ENCODE peak calls at places on chromosome 10, in six cellular contexts. D is NCI-H2029, L is NCI-H1436, X is RWPE1, T is NCI-H2171 treated with DMSO at 0.1 percent for 48 hours, F is fibroblast of lung. P is an unnamed sample.

GRCh38 chr10:132946311-132946710 is 3.9 kb upstream of the CFAP46 start:
- DNase-seq in F (no peak), T (no peak), X (no peak), L (no peak), D (no peak), P (no peak)

GRCh38 chr10:116815641-116816415 is 33.5 kb upstream of the ENO4 start:
- DNase-seq in T (peak), D (no peak), L (no peak), F (peak), X (peak), P (no peak)

GRCh38 chr10:48670978-48671913 is 13.4 kb upstream of the WDFY4 start:
- DNase-seq in F (no peak), D (no peak), X (no peak), T (no peak), L (no peak), P (no peak)

GRCh38 chr10:63630928-63631685 is 109.9 kb downstream of the REEP3 start:
- DNase-seq in X (no peak), L (no peak), F (peak), D (no peak), T (no peak), P (no peak)

GRCh38 chr10:124353896-124354295 is 64.8 kb downstream of the OAT start:
- DNase-seq in X (no peak), T (no peak), L (peak), D (no peak), F (no peak), P (no peak)

GRCh38 chr10:27625452-27626345 is 119.9 kb downstream of the MKX start:
- DNase-seq in T (no peak), F (no peak), L (no peak), D (no peak), X (no peak), P (no peak)

GRCh38 chr10:17109475-17110207 is 20.0 kb downstream of the CUBN start:
- DNase-seq in D (no peak), L (no peak), X (peak), T (no peak), F (peak), P (peak)

GRCh38 chr10:71001470-71001869 is 113.1 kb upstream of the PCBD1 start:
- DNase-seq in T (no peak), D (no peak), X (peak), L (no peak), F (peak), P (no peak)

GRCh38 chr10:26950934-26951333 is 90.2 kb upstream of the ABI1 start:
- DNase-seq in L (no peak), X (no peak), D (no peak), F (no peak), T (no peak), P (no peak)

GRCh38 chr10:80185522-80186299 is 19.6 kb downstream of the ANXA11 start:
- DNase-seq in F (no peak), D (no peak), L (no peak), T (no peak), X (no peak), P (no peak)

GRCh38 chr10:133201151-133201947 is 28.7 kb upstream of the UTF1 start:
- DNase-seq in D (no peak), L (no peak), F (no peak), T (no peak), X (no peak), P (no peak)

GRCh38 chr10:13769926-13770325 is 183.2 kb downstream of the PRPF18 start:
- DNase-seq in L (no peak), D (no peak), T (no peak), F (peak), X (peak), P (no peak)

GRCh38 chr10:77716943-77717735 is 79.5 kb upstream of the KCNMA1 start:
- DNase-seq in X (no peak), L (no peak), D (no peak), T (peak), F (peak), P (no peak)

GRCh38 chr10:45063605-45064231 is 63.0 kb downstream of the ZNF22 start:
- DNase-seq in L (no peak), F (no peak), D (no peak), T (no peak), X (no peak), P (no peak)

GRCh38 chr10:106185991-106186390 is 978.5 kb downstream of the SORCS1 start:
- DNase-seq in L (no peak), T (no peak), F (peak), X (no peak), D (no peak), P (no peak)

GRCh38 chr10:43073191-43073590 is 3.7 kb upstream of the RET start:
- DNase-seq in F (no peak), T (no peak), D (no peak), X (no peak), L (no peak), P (no peak)

GRCh38 chr10:109726473-109726872 is 196.8 kb downstream of the XPNPEP1 start:
- DNase-seq in D (no peak), X (no peak), T (no peak), L (no peak), F (no peak), P (no peak)

GRCh38 chr10:133357293-133358151 is at the start of gene FUOM:
- DNase-seq in T (peak), L (peak), F (peak), X (peak), D (no peak), P (peak)

GRCh38 chr10:53402594-53402993 is 630.0 kb upstream of the MBL2 start:
- DNase-seq in T (no peak), X (no peak), D (no peak), F (no peak), L (no peak), P (no peak)

GRCh38 chr10:8462565-8462964 is 408.1 kb downstream of the GATA3 start:
- DNase-seq in F (no peak), T (no peak), X (no peak), L (no peak), D (no peak), P (no peak)

GRCh38 chr10:79260803-79261740 is 86.2 kb upstream of the PPIF start:
- DNase-seq in T (peak), D (peak), F (peak), X (no peak), L (no peak), P (no peak)

GRCh38 chr10:132636358-132636757 is 98.8 kb downstream of the INPP5A start:
- DNase-seq in T (no peak), L (no peak), X (no peak), D (no peak), F (no peak), P (no peak)

GRCh38 chr10:9056521-9056920 is 1002.0 kb downstream of the GATA3 start:
- DNase-seq in L (no peak), F (no peak), X (no peak), T (no peak), D (no peak), P (no peak)

GRCh38 chr10:114060456-114060855 is 16.8 kb downstream of the ADRB1 start:
- DNase-seq in D (no peak), L (no peak), X (no peak), T (no peak), F (no peak), P (no peak)